ENCODE peak calls at places on chromosome 1, in five cellular contexts. F is fibroblast of lung, Z is heart right ventricle, R is heart left ventricle, Q is Peyer's patch. B is an unnamed sample. For H3K4me1 and H3K36me3, the result is how much of the 10 kb centered on the place peaks cover.

GRCh38 chr1:164648211-164649080 is 89.5 kb downstream of the PBX1 start:
- DNase-seq in F (peak), Z (no peak), R (no peak), Q (no peak), B (no peak)

GRCh38 chr1:232748910-232749368 is 56.3 kb upstream of the MAP10 start:
- DNase-seq in F (no peak), Z (no peak), R (no peak), Q (no peak), B (no peak)

GRCh38 chr1:83499998-83500397 is 498.9 kb downstream of the TTLL7 start:
- DNase-seq in F (no peak), Z (no peak), R (no peak), Q (no peak), B (no peak)

GRCh38 chr1:46530791-46531409 is 20.5 kb downstream of the KNCN start:
- DNase-seq in F (no peak), Z (no peak), R (no peak), Q (no peak), B (no peak)

GRCh38 chr1:82934069-82934468 is 1064.9 kb downstream of the TTLL7 start:
- DNase-seq in F (no peak), Z (no peak), R (peak), Q (no peak), B (no peak)

GRCh38 chr1:6861075-6861724 is 75.9 kb downstream of the CAMTA1 start:
- DNase-seq in F (no peak), Z (no peak), R (no peak), Q (no peak), B (no peak)

GRCh38 chr1:214895226-214895625 is 187.3 kb upstream of the KCNK2 start:
- DNase-seq in F (peak), Z (no peak), R (no peak), Q (no peak), B (no peak)

GRCh38 chr1:217134857-217135568 is 411.8 kb upstream of the ESRRG start:
- DNase-seq in F (peak), Z (peak), R (peak), Q (no peak), B (no peak)

GRCh38 chr1:164608651-164609057 is 49.7 kb downstream of the PBX1 start:
- DNase-seq in F (peak), Z (no peak), R (no peak), Q (no peak), B (no peak)

GRCh38 chr1:225999912-226000337 is 782 bp upstream of the SDE2 start:
- DNase-seq in F (no peak), Z (no peak), R (no peak), Q (no peak), B (no peak)

GRCh38 chr1:150650193-150650592 is 20.8 kb upstream of the ENSA start:
- DNase-seq in F (peak), Z (no peak), R (no peak), Q (no peak), B (no peak)

GRCh38 chr1:67987046-67987799 is 63.2 kb downstream of the DIRAS3 start:
- DNase-seq in F (peak), Z (no peak), R (no peak), Q (no peak), B (no peak)

GRCh38 chr1:110673805-110674336 is 869 bp downstream of the KCNA3 start:
- DNase-seq in F (no peak), Z (no peak), R (no peak), Q (no peak), B (no peak)

GRCh38 chr1:213538251-213538650 is 449.5 kb upstream of the PROX1 start:
- DNase-seq in F (no peak), Z (no peak), R (no peak), Q (no peak), B (no peak)

GRCh38 chr1:27872802-27873665 is 690 bp downstream of the THEMIS2 start:
- DNase-seq in F (peak), Z (no peak), R (no peak), Q (peak), B (no peak)

GRCh38 chr1:199403421-199404116 is 623.9 kb upstream of the NR5A2 start:
- DNase-seq in F (peak), Z (no peak), R (no peak), Q (no peak), B (no peak)

GRCh38 chr1:232487236-232487635 is 142.7 kb downstream of the SIPA1L2 start:
- DNase-seq in F (no peak), Z (no peak), R (no peak), Q (no peak), B (no peak)

GRCh38 chr1:154496381-154496780 is 5.6 kb upstream of the TDRD10 start:
- DNase-seq in F (no peak), Z (no peak), R (no peak), Q (no peak), B (no peak)

GRCh38 chr1:86704456-86704971 is at the start of gene SH3GLB1:
- DNase-seq in F (peak), Z (peak), R (peak), Q (peak), B (peak)

GRCh38 chr1:17569200-17570139 is 30.0 kb downstream of the ARHGEF10L start:
- DNase-seq in F (peak), Z (peak), R (peak), Q (peak), B (no peak)

GRCh38 chr1:55617416-55617980 is 402.3 kb upstream of the USP24 start:
- DNase-seq in F (no peak), Z (no peak), R (no peak), Q (no peak), B (no peak)

GRCh38 chr1:184664042-184664659 is 90.5 kb downstream of the EDEM3 start:
- DNase-seq in F (peak), Z (peak), R (peak), Q (no peak), B (no peak)

GRCh38 chr1:10794724-10795304 is 1.6 kb downstream of the CASZ1 start:
- DNase-seq in F (peak), Z (peak), R (peak), Q (no peak), B (no peak)

GRCh38 chr1:85258536-85259117 is 835 bp downstream of the C1orf52 start:
- DNase-seq in F (peak), Z (no peak), R (no peak), Q (no peak), B (no peak)

GRCh38 chr1:176857632-176858031 is 306.9 kb downstream of the ASTN1 start:
- DNase-seq in F (peak), Z (no peak), R (no peak), Q (no peak), B (no peak)

GRCh38 chr1:42176902-42177519 is 12.5 kb upstream of the GUCA2A start:
- DNase-seq in F (peak), Z (no peak), R (no peak), Q (no peak), B (no peak)

GRCh38 chr1:89607888-89608626 is 24.9 kb upstream of the LRRC8C start:
- DNase-seq in F (peak), Z (no peak), R (peak), Q (peak), B (peak)
- H3K4me1 ChIP-seq in F (under half), Z (half or more), R (half or more), Q (under half), B (half or more)

GRCh38 chr1:5402618-5403017 is 589.6 kb downstream of the NPHP4 start:
- DNase-seq in F (no peak), Z (no peak), R (no peak), Q (no peak), B (no peak)
- H3K36me3 ChIP-seq in F (under half), Z (under half), R (under half), Q (under half), B (under half)

DNA sequence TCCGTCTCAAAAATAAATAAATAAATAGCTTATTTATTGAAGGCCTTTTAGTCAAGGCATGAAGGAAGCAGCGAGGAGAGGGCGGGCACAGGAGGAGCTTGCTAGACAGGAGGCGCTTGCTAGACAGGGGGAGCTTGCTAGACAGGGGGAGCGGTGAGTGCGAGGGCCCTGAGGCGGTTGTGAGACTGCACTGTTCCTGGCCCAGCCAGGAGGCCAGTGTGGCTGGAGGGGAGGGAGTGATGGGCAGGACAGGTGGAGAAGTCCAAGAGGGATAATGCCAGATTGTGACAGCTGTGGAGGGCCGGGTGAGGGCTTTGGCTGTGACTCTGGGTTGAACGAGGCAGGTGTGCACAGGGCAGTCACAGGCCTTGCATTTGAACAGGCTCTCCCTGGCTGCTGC is 18.2 kb downstream of the KIF17 start:
- DNase-seq in F (no peak), Z (no peak), R (no peak), Q (no peak), B (no peak)
- H3K27ac ChIP-seq in F (no peak), Z (no peak), R (no peak), Q (no peak), B (no peak)

DNA sequence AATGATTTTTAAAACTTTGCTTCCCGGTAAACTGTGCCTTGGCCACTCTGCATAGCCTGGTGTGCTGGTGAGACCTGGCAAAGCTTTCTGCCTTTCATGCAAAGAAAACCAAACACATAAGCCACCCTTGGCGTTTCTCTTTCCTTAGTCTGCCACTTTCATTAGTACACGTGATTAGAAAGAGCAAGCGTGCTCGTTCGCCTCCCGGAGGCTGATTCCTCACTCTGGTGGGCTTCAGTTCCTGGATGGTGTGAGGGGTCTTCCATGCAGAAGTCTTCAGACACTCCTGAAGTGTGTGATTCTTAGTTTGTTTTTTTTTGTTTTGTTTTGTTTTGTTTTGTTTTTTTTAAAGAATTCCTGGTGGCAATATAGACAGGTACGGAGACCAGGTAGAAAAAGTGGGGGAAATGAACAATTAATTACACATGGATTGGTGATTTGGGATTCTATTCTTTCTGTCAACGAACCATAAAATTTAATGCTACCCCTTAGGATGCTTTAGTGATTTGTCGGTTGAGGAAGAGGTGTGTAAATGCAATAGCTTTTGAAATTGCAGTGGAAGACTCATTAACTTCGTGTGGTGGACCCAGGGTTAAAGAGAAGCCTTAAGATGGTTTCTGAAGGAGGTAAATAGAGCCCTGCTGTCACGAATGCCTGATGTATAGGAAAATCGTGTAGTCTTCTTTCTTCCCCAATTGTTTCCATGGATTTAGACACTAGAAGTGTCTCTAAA is 2.1 kb downstream of the GALNT2 start:
- DNase-seq in F (no peak), Z (no peak), R (no peak), Q (no peak), B (no peak)
- H3K4me1 ChIP-seq in F (under half), Z (half or more), R (under half), Q (under half), B (under half)

DNA sequence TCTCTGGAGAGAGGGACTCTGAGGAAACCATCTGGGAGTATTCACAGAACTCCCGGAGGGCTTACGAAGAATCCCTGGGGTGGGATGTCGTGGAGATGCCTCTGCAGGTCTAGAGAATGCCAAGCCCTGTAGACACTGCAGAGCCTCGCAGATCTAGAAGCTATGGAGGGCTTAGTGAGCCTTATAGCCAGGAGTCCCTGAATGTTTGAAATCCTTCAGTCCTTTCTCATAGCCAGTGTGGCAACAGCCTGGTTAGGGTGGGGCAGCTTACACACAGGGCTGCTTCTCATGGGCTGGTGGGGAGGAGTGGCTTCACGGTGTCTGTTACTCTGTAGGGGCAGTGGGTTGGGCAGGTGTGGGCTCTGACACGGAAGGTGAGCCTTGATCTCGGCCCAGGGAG is 44.2 kb upstream of the KDM4A start:
- DNase-seq in F (no peak), Z (no peak), R (no peak), Q (no peak), B (no peak)
- H3K36me3 ChIP-seq in F (under half), Z (under half), R (under half), Q (under half), B (under half)

GRCh38 chr1:59686170-59686569 is 128.6 kb upstream of the HOOK1 start:
- DNase-seq in F (no peak), Z (no peak), R (no peak), Q (no peak), B (no peak)

GRCh38 chr1:59684698-59685097 is 130.1 kb upstream of the HOOK1 start:
- DNase-seq in F (no peak), Z (no peak), R (no peak), Q (no peak), B (no peak)

GRCh38 chr1:59685101-59685500 is 129.6 kb upstream of the HOOK1 start:
- DNase-seq in F (no peak), Z (no peak), R (no peak), Q (no peak), B (no peak)

GRCh38 chr1:59686574-59686973 is 128.2 kb upstream of the HOOK1 start:
- DNase-seq in F (no peak), Z (no peak), R (no peak), Q (no peak), B (no peak)

GRCh38 chr1:59685666-59686065 is 129.1 kb upstream of the HOOK1 start:
- DNase-seq in F (no peak), Z (no peak), R (no peak), Q (no peak), B (no peak)
- H3K27ac ChIP-seq in F (no peak), Z (no peak), R (no peak), Q (no peak), B (no peak)

GRCh38 chr1:167633258-167633944 is 3.4 kb downstream of the RCSD1 start:
- DNase-seq in F (no peak), Z (no peak), R (no peak), Q (no peak), B (no peak)
- H3K4me1 ChIP-seq in F (under half), Z (half or more), R (half or more), Q (under half), B (half or more)

GRCh38 chr1:41041866-41042265 is 20.3 kb upstream of the SLFNL1 start:
- DNase-seq in F (peak), Z (no peak), R (no peak), Q (no peak), B (no peak)
- H3K36me3 ChIP-seq in F (under half), Z (under half), R (half or more), Q (under half), B (under half)

DNA sequence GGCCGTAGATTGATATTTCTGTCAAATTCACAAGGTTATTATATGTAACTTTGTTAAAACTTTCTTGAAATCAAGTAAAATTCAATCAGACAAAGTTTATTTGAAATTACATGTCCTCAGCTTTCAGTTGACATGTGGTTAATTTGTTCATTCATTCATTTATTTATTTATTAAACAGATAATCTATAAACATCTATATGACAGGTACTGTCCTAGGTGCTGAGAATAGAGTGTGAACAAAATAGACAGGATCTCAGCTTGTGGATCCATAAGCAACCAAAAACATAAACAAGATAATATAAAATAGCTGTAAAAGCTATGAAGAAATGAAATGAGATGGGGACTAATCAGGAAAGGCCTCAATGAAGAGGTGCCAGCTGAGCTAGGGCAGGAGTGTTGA is 72.0 kb downstream of the LRRC8D start:
- DNase-seq in F (no peak), Z (no peak), R (no peak), Q (no peak), B (no peak)
- H3K27ac ChIP-seq in F (no peak), Z (no peak), R (no peak), Q (no peak), B (no peak)